ENCODE peak calls at places on chromosomes 13 and 19, in ten cellular contexts. Y is transverse colon, B is IMR-90, O is Peyer's patch, G is ovary, J is body of pancreas, U is vagina, A is HepG2, I is breast epithelium, W is right lobe of liver. K is an unnamed sample.

GRCh38 chr19:18049390-18049789 is 37.3 kb downstream of the IL12RB1 start:
- DNase-seq in G (peak; percentile 65), A (no peak), J (peak; percentile 86), O (peak; percentile 67), U (no peak), Y (peak; percentile 57), W (peak; percentile 97), B (peak; percentile 25), I (peak; percentile 64), K (peak; percentile 98)

GRCh38 chr13:98768522-98768921 is 16.1 kb upstream of the SLC15A1 start:
- DNase-seq in Y (no peak), B (no peak), W (no peak), U (no peak), G (no peak), J (no peak), A (no peak), I (no peak), O (no peak), K (no peak)

GRCh38 chr13:51806571-51806970 is 2.6 kb upstream of the DHRS12 start:
- DNase-seq in U (no peak), Y (no peak), I (no peak), J (peak; percentile 87), G (no peak), A (no peak), O (no peak), B (peak; percentile 34), W (no peak), K (no peak)

GRCh38 chr19:47056416-47056815 is 8.0 kb upstream of the TMEM160 start:
- DNase-seq in W (no peak), A (no peak), O (no peak), J (no peak), U (no peak), I (no peak), Y (no peak), G (no peak), B (no peak), K (no peak)

GRCh38 chr13:26280295-26280694 is 26.4 kb downstream of the CDK8 start:
- DNase-seq in W (no peak), B (peak; percentile 70), J (no peak), Y (no peak), U (no peak), G (no peak), O (no peak), I (no peak), A (no peak), K (no peak)

GRCh38 chr13:97252735-97253134 is 30.6 kb downstream of the MBNL2 start:
- DNase-seq in Y (no peak), G (no peak), I (no peak), B (no peak), O (no peak), W (no peak), U (no peak), J (no peak), A (no peak), K (no peak)

GRCh38 chr19:52635786-52636570 is 2.2 kb downstream of the ZNF83 start:
- DNase-seq in Y (no peak), G (no peak), O (no peak), J (no peak), A (no peak), U (no peak), I (no peak), B (peak; percentile 20), W (no peak), K (no peak)

GRCh38 chr19:12987781-12988180 is 7.5 kb upstream of the NFIX start:
- DNase-seq in I (no peak), O (peak; percentile 43), U (no peak), A (no peak), J (no peak), G (no peak), W (no peak), B (no peak), Y (no peak), K (no peak)

GRCh38 chr19:6967962-6968361 is 53.3 kb downstream of the MBD3L2B start:
- DNase-seq in Y (no peak), G (no peak), A (no peak), U (no peak), B (no peak), O (no peak), I (no peak), J (no peak), W (no peak), K (no peak)

DNA sequence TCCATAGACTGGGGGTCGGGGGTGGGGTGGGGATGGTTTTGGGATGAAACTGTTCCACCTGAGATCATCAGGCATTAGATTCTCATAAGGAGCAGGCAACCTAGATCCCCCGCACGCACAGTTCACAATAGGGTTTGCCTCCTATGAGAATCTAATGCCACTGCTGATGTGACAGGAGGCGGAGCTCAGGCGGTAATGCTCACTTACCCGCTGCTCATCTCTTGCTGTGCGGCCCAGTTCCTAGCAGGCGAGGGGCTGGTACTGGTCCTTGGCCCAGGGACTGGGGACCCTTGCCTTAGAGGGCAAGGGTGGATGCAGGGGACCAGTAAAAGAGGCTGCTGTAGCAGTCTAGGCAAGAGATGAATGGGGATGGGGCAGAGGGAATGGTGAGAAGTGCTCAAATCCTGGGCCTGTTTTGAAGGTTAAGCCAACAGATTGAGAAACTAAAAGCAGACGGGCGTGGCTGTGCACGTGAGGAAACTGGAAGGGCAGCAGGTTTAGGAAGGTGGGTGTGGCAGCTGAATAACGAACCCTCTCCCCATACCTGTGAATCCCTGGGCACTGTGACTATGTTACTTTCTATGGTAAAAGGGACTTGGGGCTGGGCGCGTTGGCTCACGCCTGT is 1.5 kb upstream of the ERICH4 start:
- DNase-seq in Y (peak; percentile 8), I (no peak), B (no peak), A (no peak), O (no peak), G (peak; percentile 34), W (peak; percentile 33), U (no peak), J (no peak), K (no peak)
- H3K4me1 ChIP-seq in Y (no peaks in the 10 kb centered on the region), I (no peaks in the 10 kb centered on the region), B (no peaks in the 10 kb centered on the region), A (peaks cover 45% of the 10 kb centered on the region), O (peaks cover 7% of the 10 kb centered on the region), G (no peaks in the 10 kb centered on the region), W (no peaks in the 10 kb centered on the region), U (peaks cover 20% of the 10 kb centered on the region), J (peaks cover 7% of the 10 kb centered on the region), K (peaks cover 5% of the 10 kb centered on the region)

DNA sequence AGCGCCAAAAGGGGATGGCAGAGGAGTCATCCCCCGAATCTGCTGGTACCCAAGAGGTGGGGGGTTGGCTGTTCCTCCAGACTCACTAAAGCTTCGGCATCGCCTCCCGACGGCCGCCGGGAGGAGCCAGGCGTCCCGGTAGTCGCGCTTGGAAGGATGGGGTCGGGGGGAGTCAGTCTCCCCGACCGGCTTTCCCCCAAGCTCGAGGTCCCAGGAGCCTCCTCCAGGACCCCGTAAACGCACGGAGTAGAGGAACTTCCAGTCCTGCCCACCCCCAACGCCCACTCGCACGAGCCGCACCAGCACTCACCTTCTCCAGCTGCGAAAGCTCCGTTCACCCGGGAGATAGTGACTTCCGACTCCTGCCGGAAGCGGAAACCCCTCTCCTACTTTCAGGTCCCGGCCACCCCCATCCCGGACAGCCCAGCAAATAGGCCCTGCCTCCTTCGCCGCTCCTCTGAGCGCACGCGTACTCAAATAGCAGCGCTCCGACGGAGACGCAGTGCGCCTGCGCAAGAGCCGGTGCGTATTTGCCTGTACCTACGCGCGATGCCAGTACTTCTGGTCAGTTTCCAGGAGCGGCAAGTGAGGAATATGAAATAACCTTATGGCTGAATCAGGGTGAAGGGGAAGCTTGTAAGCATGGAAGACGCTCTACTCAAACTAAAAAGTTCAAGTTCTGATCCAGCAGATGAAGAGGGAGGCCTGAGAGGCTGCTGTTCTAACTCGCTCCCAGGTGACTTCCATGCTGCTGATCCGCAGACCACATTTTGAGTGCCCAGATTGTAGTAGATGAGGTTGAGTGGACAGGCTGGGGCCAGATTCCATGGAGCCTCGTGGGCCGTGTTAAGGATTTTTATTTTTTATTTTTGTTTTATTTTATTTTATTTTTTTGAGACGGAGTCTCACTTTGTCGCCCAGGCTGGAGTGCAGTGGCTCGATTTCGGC is at the start of gene ELOF1:
- DNase-seq in U (peak; percentile 97), W (peak; percentile 99), O (peak; percentile 97), A (peak; percentile 96), B (peak; percentile 98), Y (peak; percentile 98), J (peak; percentile 99), G (peak; percentile 96), I (peak; percentile 97), K (peak; percentile 98)
- TF ChIP-seq POLR2A in U (peak; percentile 53), W (peak; percentile 82), O (peak; percentile 71), A (peak; percentile 85), B (peak; percentile 63), Y (peak; percentile 84), J (peak; percentile 97), G (peak; percentile 88), I (peak; percentile 86), K (peak; percentile 84)

GRCh38 chr19:34359140-34359953 is 5.6 kb upstream of the GPI start:
- DNase-seq in O (peak; percentile 98), Y (peak; percentile 98), U (peak; percentile 96), I (peak; percentile 93), G (peak; percentile 98), J (peak; percentile 99), W (peak; percentile 99), A (peak; percentile 97), B (peak; percentile 96), K (peak; percentile 94)
- H3K4me3 ChIP-seq in O (peak overlapping the region; percentile 49), Y (peak overlapping the region; percentile 56), U (peak overlapping the region; percentile 47), I (peak overlapping the region; percentile 59), G (peak overlapping the region; percentile 35), J (no peak overlapping the region), W (peak overlapping the region; percentile 49), A (peak overlapping the region; percentile 75), B (peak overlapping the region; percentile 31), K (peak overlapping the region; percentile 45)

GRCh38 chr13:44309771-44310767 is 63.6 kb upstream of the SERP2 start:
- DNase-seq in B (no peak), O (no peak), A (no peak), G (no peak), U (peak; percentile 84), J (no peak), W (no peak), Y (peak; percentile 84), I (no peak), K (peak; percentile 64)

GRCh38 chr13:44306401-44307192 is 67.0 kb upstream of the SERP2 start:
- DNase-seq in J (no peak), I (peak; percentile 66), A (no peak), G (peak; percentile 81), U (peak; percentile 80), B (peak; percentile 99), Y (peak; percentile 63), O (peak; percentile 52), W (no peak), K (peak; percentile 86)

GRCh38 chr13:44307844-44308243 is 65.8 kb upstream of the SERP2 start:
- DNase-seq in W (no peak), I (no peak), Y (no peak), G (no peak), A (no peak), J (no peak), U (peak; percentile 44), O (no peak), B (no peak), K (no peak)

GRCh38 chr13:44307255-44307654 is 66.4 kb upstream of the SERP2 start:
- DNase-seq in A (no peak), B (peak; percentile 38), I (no peak), U (no peak), J (no peak), G (no peak), W (no peak), Y (no peak), O (no peak), K (no peak)

DNA sequence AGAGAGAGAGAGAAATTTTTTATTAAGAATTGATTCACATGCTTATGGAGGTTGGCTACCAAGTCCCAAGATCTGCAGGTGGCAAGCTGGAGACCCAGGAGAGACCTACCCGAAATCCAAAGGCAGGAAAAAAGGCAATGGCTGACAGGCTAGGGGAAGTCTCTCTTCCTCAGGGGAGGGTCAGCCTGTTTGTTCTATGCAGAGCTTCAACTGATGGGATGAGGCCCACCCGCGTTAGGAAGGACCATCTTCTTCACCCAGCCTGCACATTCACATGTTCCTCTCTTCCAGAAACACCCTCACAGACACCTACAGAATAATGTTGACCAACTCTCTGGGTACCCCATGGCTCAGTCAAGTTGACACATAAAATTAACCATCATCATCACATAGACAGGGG is 65.3 kb upstream of the SERP2 start:
- DNase-seq in O (no peak), J (no peak), W (no peak), A (no peak), G (no peak), Y (no peak), B (no peak), U (peak; percentile 71), I (no peak), K (no peak)
- H3K4me1 ChIP-seq in O (no peaks in the 10 kb centered on the region), J (peaks cover 6% of the 10 kb centered on the region), W (no peaks in the 10 kb centered on the region), A (peaks cover 11% of the 10 kb centered on the region), G (peaks cover 11% of the 10 kb centered on the region), Y (peaks cover 24% of the 10 kb centered on the region), B (peaks cover 28% of the 10 kb centered on the region), U (peaks cover 92% of the 10 kb centered on the region), I (no peaks in the 10 kb centered on the region), K (peaks cover 17% of the 10 kb centered on the region)